ENCODE peak calls at places on chromosome 11, in five cellular contexts. U is IMR-90, J is MM.1S, Z is HCT116, E is neuronal stem cell. L is an unnamed sample.

GRCh38 chr11:111745719-111746504 is 20.3 kb downstream of the PPP2R1B start:
- DNase-seq in E (no peak), Z (no peak), U (peak; percentile 75), J (no peak), L (peak; percentile 59)

GRCh38 chr11:64637346-64638016 is 46.5 kb downstream of the SLC22A12 start:
- DNase-seq in E (no peak), J (no peak), U (no peak), Z (no peak), L (no peak)

GRCh38 chr11:19967796-19968195 is 192.5 kb downstream of the DBX1 start:
- DNase-seq in J (no peak), U (no peak), Z (no peak), E (no peak), L (no peak)

GRCh38 chr11:134356656-134357544 is 25.1 kb downstream of the GLB1L2 start:
- DNase-seq in E (no peak), J (no peak), Z (no peak), U (no peak), L (no peak)

GRCh38 chr11:70551323-70552166 is 153.2 kb downstream of the CTTN start:
- DNase-seq in U (peak; percentile 23), E (no peak), Z (no peak), J (no peak), L (peak; percentile 78)

GRCh38 chr11:65439331-65440181 is 17.0 kb downstream of the NEAT1 start:
- DNase-seq in J (peak; percentile 15), Z (no peak), U (peak; percentile 48), E (no peak), L (no peak)

GRCh38 chr11:92552942-92553341 is 328.3 kb downstream of the FAT3 start:
- DNase-seq in E (no peak), Z (no peak), U (peak; percentile 4), J (peak; percentile 8), L (no peak)

GRCh38 chr11:27968461-27968860 is 139.5 kb downstream of the KIF18A start:
- DNase-seq in U (no peak), Z (no peak), E (no peak), J (no peak), L (no peak)

GRCh38 chr11:1541474-1542204 is 30.4 kb downstream of the DUSP8 start:
- DNase-seq in U (no peak), Z (no peak), J (no peak), E (no peak), L (no peak)

GRCh38 chr11:18709414-18709813 is 10.8 kb downstream of the TMEM86A start:
- DNase-seq in Z (no peak), U (no peak), E (no peak), J (no peak), L (no peak)

GRCh38 chr11:35327829-35328228 is 91.5 kb downstream of the SLC1A2 start:
- DNase-seq in J (no peak), Z (no peak), U (no peak), E (no peak), L (no peak)

GRCh38 chr11:32911413-32911812 is 18.8 kb downstream of the QSER1 start:
- DNase-seq in J (no peak), E (no peak), U (no peak), Z (no peak), L (no peak)

GRCh38 chr11:78733031-78733430 is 158.4 kb upstream of the NARS2 start:
- DNase-seq in J (no peak), U (peak; percentile 7), E (no peak), Z (no peak), L (no peak)

GRCh38 chr11:75532200-75532972 is 6.6 kb upstream of the GDPD5 start:
- DNase-seq in Z (peak; percentile 56), E (peak; percentile 84), U (peak; percentile 41), J (peak; percentile 55), L (no peak)

GRCh38 chr11:102914238-102915043 is 39.7 kb upstream of the MMP12 start:
- DNase-seq in E (peak; percentile 14), J (peak; percentile 18), Z (peak; percentile 37), U (peak; percentile 56), L (peak; percentile 20)

GRCh38 chr11:94786264-94787126 is 18.3 kb downstream of the AMOTL1 start:
- DNase-seq in Z (no peak), E (no peak), J (peak; percentile 15), U (peak; percentile 59), L (no peak)

GRCh38 chr11:62602141-62603071 is 741 bp upstream of the MTA2 start:
- DNase-seq in Z (no peak), U (peak; percentile 46), J (no peak), E (no peak), L (no peak)

GRCh38 chr11:123434262-123434661 is 4.2 kb downstream of the GRAMD1B start:
- DNase-seq in U (peak; percentile 22), E (no peak), Z (peak; percentile 43), J (peak; percentile 18), L (peak; percentile 5)

GRCh38 chr11:116255234-116255953 is 517.4 kb downstream of the BUD13 start:
- DNase-seq in U (no peak), Z (no peak), E (no peak), J (no peak), L (no peak)

GRCh38 chr11:66080055-66080817 is 10.2 kb downstream of the PACS1 start:
- DNase-seq in E (no peak), Z (peak; percentile 24), U (peak; percentile 82), J (no peak), L (peak; percentile 74)

GRCh38 chr11:12170984-12171383 is 60.6 kb downstream of the MICAL2 start:
- DNase-seq in J (no peak), Z (no peak), E (no peak), U (peak; percentile 49), L (peak; percentile 79)

GRCh38 chr11:115764172-115764571 is 260.0 kb upstream of the CADM1 start:
- DNase-seq in Z (no peak), U (no peak), E (no peak), J (no peak), L (peak; percentile 57)

GRCh38 chr11:10350341-10350740 is 45.5 kb downstream of the ADM start:
- DNase-seq in U (peak; percentile 86), J (no peak), E (no peak), Z (peak; percentile 80), L (peak; percentile 85)

GRCh38 chr11:72079776-72080325 is 491 bp downstream of the NUMA1 start:
- DNase-seq in U (no peak), Z (no peak), E (no peak), J (no peak), L (no peak)

GRCh38 chr11:45298718-45299117 is 12.6 kb upstream of the SYT13 start:
- DNase-seq in E (no peak), J (no peak), Z (no peak), U (no peak), L (no peak)

GRCh38 chr11:79678780-79679468 is 238.1 kb upstream of the TENM4 start:
- DNase-seq in E (no peak), J (no peak), U (no peak), Z (no peak), L (no peak)

GRCh38 chr11:3207530-3208189 is 11.0 kb downstream of the MRGPRG start:
- DNase-seq in J (no peak), Z (no peak), U (no peak), E (no peak), L (no peak)

GRCh38 chr11:95788921-95789505 is 569 bp downstream of the FAM76B start:
- DNase-seq in U (peak; percentile 43), Z (no peak), J (peak; percentile 51), E (peak; percentile 54), L (peak; percentile 36)

GRCh38 chr11:12271826-12272366 is 105.5 kb upstream of the PARVA start:
- DNase-seq in J (no peak), E (no peak), U (no peak), Z (no peak), L (no peak)

GRCh38 chr11:26621147-26621546 is 49.1 kb upstream of the MUC15 start:
- DNase-seq in Z (no peak), E (no peak), J (no peak), U (peak; percentile 52), L (peak; percentile 84)

GRCh38 chr11:133082851-133083488 is 449.3 kb downstream of the OPCML start:
- DNase-seq in J (peak; percentile 59), U (peak; percentile 17), Z (no peak), E (peak; percentile 74), L (peak; percentile 25)

GRCh38 chr11:76781861-76782500 is 1.2 kb upstream of the TSKU start:
- DNase-seq in U (no peak), J (no peak), E (no peak), Z (no peak), L (no peak)

GRCh38 chr11:7965386-7965785 is at the start of gene NLRP10:
- DNase-seq in U (peak; percentile 95), E (no peak), J (no peak), Z (no peak), L (peak; percentile 77)
- H2AFZ ChIP-seq in U (peak within 1 kb of the TSS; percentile 36), E (peak within 1 kb of the TSS; percentile 4), J (no peak within 1 kb of the TSS), Z (no peak within 1 kb of the TSS), L (peak within 1 kb of the TSS; percentile 16)

GRCh38 chr11:68118753-68119448 is 2.3 kb downstream of the CHKA start:
- DNase-seq in E (no peak), Z (no peak), U (peak; percentile 38), J (no peak), L (no peak)
- H3K4me1 ChIP-seq in E (peaks cover 19% of the 10 kb centered on the region), Z (peaks cover 57% of the 10 kb centered on the region), U (peaks cover 12% of the 10 kb centered on the region), J (peaks cover 11% of the 10 kb centered on the region), L (peaks cover 15% of the 10 kb centered on the region)

GRCh38 chr11:118175600-118176399 is 639 bp downstream of the SCN2B start:
- DNase-seq in Z (no peak), E (no peak), U (no peak), J (no peak), L (no peak)
- H2AFZ ChIP-seq in Z (no peak overlapping the region), E (peak overlapping the region; percentile 69), U (no peak overlapping the region), J (no peak overlapping the region), L (peak overlapping the region; percentile 55)

GRCh38 chr11:43738600-43739409 is 58.3 kb downstream of the HSD17B12 start:
- DNase-seq in J (peak; percentile 87), E (no peak), U (peak; percentile 90), Z (peak; percentile 2), L (peak; percentile 87)
- H3K4me1 ChIP-seq in J (peaks cover 35% of the 10 kb centered on the region), E (peaks cover 12% of the 10 kb centered on the region), U (peaks cover 11% of the 10 kb centered on the region), Z (peaks cover 16% of the 10 kb centered on the region), L (peaks cover 32% of the 10 kb centered on the region)

DNA sequence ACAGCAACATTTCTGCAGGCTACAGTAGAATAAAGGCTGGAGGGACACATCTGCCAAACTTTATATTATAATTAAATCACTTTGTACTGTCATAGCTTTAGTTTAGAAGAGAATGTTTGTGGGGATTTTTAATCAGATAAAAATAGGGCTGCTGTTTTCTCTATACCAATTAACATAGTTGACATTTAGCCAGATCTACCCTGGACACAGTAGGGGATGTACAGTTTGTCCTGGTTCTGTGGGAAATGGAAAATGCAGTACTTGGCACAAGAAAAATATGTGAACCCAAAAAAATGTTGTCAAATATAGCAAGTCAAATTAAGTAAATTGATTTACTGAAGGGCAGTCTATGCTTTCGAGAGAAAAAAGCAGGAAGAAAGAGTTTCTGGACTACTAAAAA is 20.8 kb upstream of the PICALM start:
- DNase-seq in U (no peak), Z (no peak), E (no peak), J (no peak), L (peak; percentile 77)
- H2AFZ ChIP-seq in U (no peak overlapping the region), Z (no peak overlapping the region), E (no peak overlapping the region), J (no peak overlapping the region), L (no peak overlapping the region)